ENCODE peak calls at places on chromosomes 16 and 17, in ten cellular contexts. M is endothelial cell of umbilical vein; H is RWPE1; E is thoracic aorta; K is AG09319; F is epithelial cell of esophagus; O is right atrium auricular region; U is CD8-positive, alpha-beta T cell; R is activated CD8-positive, alpha-beta T cell treated with anti-CD3 and anti-CD28 coated beads for 36 hours; Z is omental fat pad. Q is an unnamed sample.

GRCh38 chr17:74872313-74873035 is at the start of gene FDXR:
- DNase-seq in R (no peak), E (no peak), Z (no peak), H (peak), F (no peak), M (no peak), U (no peak), O (no peak), K (no peak), Q (no peak)

GRCh38 chr16:74601131-74601871 is 5.6 kb downstream of the GLG1 start:
- DNase-seq in O (no peak), K (no peak), F (peak), R (peak), U (peak), E (no peak), M (peak), Z (no peak), H (peak), Q (no peak)

GRCh38 chr16:85675528-85675927 is 13.2 kb downstream of the GINS2 start:
- DNase-seq in E (no peak), M (peak), Z (no peak), K (no peak), O (no peak), U (no peak), F (peak), H (no peak), R (no peak), Q (no peak)

GRCh38 chr17:73210002-73210678 is 17.3 kb downstream of the COG1 start:
- DNase-seq in U (no peak), M (no peak), Z (no peak), R (no peak), K (no peak), E (no peak), O (no peak), H (peak), F (peak), Q (no peak)

GRCh38 chr17:27989046-27989445 is 53.4 kb upstream of the NLK start:
- DNase-seq in F (peak), R (no peak), Z (no peak), E (no peak), K (no peak), O (no peak), H (peak), U (no peak), M (peak), Q (no peak)

GRCh38 chr16:30670072-30670824 is 12.0 kb downstream of the FBRS start:
- DNase-seq in R (no peak), M (no peak), U (no peak), K (no peak), Z (no peak), F (no peak), H (no peak), O (no peak), E (no peak), Q (no peak)

GRCh38 chr17:75864448-75864871 is 9.3 kb upstream of the WBP2 start:
- DNase-seq in K (peak), U (peak), F (peak), O (peak), Z (no peak), R (peak), H (no peak), E (no peak), M (no peak), Q (peak)

GRCh38 chr16:582218-582613 is 7.7 kb upstream of the RAB40C start:
- DNase-seq in R (no peak), F (no peak), K (no peak), U (no peak), O (no peak), E (no peak), H (no peak), M (no peak), Z (no peak), Q (no peak)

GRCh38 chr17:77356690-77357201 is 216.0 kb downstream of the SEC14L1 start:
- DNase-seq in H (no peak), O (peak), E (no peak), F (no peak), U (no peak), Z (no peak), K (no peak), R (no peak), M (no peak), Q (no peak)

GRCh38 chr17:7260601-7261376 is 1.5 kb downstream of the CLDN7 start:
- DNase-seq in O (no peak), Z (peak), E (no peak), H (peak), U (peak), F (peak), R (peak), M (no peak), K (no peak), Q (no peak)

GRCh38 chr17:46044286-46044928 is 45.4 kb downstream of the STH start:
- DNase-seq in U (peak), F (peak), R (peak), E (peak), M (peak), K (peak), Z (peak), O (peak), H (peak), Q (no peak)

GRCh38 chr16:72848045-72848410 is 199.9 kb downstream of the ZFHX3 start:
- DNase-seq in K (no peak), Z (no peak), M (no peak), F (no peak), E (no peak), H (no peak), U (no peak), O (no peak), R (no peak), Q (no peak)
- TF ChIP-seq CTCF in K (no peak), Z (no peak), M (no peak), F (no peak), E (no peak), H (no peak), U (no peak), O (no peak), R (no peak), Q (no peak)

DNA sequence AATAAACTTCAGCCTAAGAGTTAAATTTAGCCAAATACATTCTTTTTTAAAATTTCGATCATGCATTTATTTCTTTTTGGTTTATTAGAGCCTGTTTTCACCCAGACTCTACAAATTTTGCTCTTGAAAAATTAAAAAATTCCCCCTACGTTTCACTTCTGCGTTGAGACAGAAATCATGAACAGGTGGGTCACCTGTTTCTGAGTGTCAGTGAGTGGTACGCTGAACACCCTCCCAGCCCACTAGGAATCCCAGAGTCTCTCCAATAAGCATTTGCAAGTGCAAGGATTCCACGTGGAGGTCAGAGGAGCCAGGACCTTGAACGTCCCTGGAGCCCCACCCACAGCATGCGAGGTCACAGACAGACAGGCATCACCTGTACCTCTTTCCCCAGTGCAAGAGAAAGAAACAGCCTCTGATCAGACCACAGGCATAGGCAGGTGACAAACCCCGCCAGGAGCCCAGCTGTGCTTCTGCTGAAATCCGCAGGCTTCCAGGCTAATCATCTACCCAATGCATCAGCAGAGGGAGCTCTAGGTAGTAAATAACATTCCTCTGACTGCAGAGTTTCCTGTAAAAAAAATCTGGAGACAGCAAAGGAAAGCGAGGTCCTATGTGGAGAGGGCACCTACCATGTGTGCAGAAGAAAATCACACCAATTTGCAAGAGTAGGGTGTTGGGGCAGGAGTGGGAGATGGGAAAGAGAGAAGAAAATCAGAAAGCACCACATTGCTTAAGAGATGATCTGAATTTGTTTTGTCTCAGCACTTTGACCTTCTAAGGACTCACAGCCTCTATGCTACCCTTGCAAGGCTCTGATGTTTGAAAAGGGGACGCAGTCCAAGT is 5.9 kb upstream of the XYLT1 start:
- DNase-seq in E (no peak), K (peak), O (no peak), Z (no peak), H (peak), M (peak), R (peak), F (peak), U (peak), Q (no peak)
- TF ChIP-seq CTCF in E (peak), K (peak), O (peak), Z (no peak), H (peak), M (no peak), R (peak), F (peak), U (peak), Q (peak)

DNA sequence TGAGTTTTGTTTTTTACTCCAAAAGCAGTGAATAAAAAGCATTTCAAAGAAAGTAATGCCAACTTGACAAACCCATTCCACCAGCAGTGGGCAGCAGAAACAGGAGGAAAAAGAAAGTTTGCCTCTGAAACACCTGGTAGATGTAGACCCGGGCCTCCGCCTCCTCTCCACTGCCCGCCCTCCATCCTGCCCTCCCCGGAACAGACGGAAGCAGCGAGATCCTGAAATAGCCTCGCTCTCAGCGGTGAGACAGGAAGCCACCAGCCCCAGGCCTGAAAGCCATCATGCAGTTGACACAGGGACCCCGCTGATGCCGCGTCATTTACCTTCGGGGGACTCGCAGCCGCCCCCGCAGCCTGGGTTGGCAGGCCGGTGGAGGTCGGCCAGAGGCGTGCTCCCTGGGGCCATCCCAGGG is 67.8 kb downstream of the C16orf78 start:
- DNase-seq in E (no peak), H (no peak), K (no peak), R (peak), U (peak), Z (no peak), F (no peak), M (no peak), O (no peak), Q (no peak)
- TF ChIP-seq CTCF in E (peak), H (no peak), K (no peak), R (peak), U (peak), Z (no peak), F (no peak), M (no peak), O (no peak), Q (no peak)

GRCh38 chr16:57372372-57373116 is at the start of gene CX3CL1:
- DNase-seq in U (no peak), O (peak), M (peak), K (no peak), F (peak), Z (no peak), H (no peak), R (no peak), E (no peak), Q (no peak)
- TF ChIP-seq CTCF in U (no peak), O (no peak), M (no peak), K (peak), F (no peak), Z (no peak), H (no peak), R (no peak), E (peak), Q (no peak)

GRCh38 chr17:29158096-29158495 is 22.1 kb downstream of the MYO18A start:
- DNase-seq in R (no peak), H (no peak), Z (no peak), E (no peak), F (no peak), M (no peak), U (no peak), O (no peak), K (no peak), Q (no peak)
- TF ChIP-seq CTCF in R (no peak), H (no peak), Z (no peak), E (no peak), F (no peak), M (no peak), U (no peak), O (no peak), K (no peak), Q (no peak)

DNA sequence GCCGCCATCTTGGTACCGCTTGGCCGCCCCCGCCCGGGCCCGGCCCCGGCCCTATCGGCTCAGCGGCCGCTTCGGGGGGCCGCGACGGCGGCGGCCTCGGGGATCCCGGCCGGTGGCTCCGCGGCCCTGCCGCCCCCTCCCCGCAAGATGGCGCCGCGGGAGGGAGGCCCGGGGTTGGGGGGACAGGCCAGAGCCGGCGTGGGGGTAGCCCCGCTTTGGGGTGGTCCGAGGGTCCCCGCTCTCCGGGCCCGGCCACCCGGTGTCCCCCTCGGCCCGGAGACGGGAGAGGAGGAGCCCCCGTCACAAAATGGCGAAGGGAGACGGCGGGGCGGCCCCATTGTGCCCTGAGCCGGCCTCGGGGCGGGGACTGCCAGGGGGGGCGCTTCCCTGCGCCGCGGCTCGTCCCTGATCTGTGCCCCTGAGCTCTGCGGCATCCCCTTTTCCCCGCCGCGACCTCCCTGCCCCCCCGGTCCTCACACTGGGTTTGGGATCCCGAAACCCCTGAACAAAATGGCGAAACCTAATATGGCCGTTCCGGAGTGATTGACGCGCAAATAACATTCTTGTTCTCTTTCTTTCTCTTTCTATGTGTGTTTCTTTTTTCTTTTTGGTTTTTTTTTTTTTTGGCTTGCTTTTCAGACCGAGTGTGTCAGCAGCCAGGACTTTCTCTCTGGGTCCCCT is 978 bp downstream of the HAPSTR1 start:
- DNase-seq in K (no peak), H (peak), Z (no peak), R (peak), F (no peak), O (no peak), M (peak), U (peak), E (no peak), Q (no peak)
- TF ChIP-seq CTCF in K (no peak), H (no peak), Z (no peak), R (no peak), F (no peak), O (peak), M (no peak), U (no peak), E (no peak), Q (no peak)

GRCh38 chr17:55053855-55054254 is 85.3 kb downstream of the STXBP4 start:
- DNase-seq in O (no peak), M (peak), E (no peak), F (peak), R (no peak), K (no peak), H (peak), Z (no peak), U (no peak), Q (no peak)
- TF ChIP-seq CTCF in O (no peak), M (peak), E (peak), F (no peak), R (no peak), K (peak), H (peak), Z (no peak), U (no peak), Q (peak)

DNA sequence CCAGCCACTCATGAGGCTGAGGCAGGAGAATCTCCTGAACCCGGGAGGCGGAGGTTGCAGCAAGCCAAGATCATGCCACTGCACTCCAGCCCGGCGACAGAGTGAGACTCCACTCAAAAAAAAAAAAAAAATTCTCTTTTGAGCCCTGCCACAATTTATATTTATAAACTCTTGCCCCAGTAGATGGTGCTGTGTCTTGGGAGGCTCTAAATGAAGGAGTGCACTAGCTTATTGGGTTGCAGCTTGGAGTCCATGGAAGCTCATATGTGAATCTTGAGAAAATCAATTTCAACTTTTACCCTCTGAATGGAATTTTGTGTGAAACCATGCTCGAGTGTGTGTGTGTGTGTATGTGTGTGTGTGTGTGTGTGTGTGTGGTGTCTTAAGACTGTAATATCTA is 420.1 kb downstream of the HS3ST4 start:
- DNase-seq in R (no peak), K (no peak), M (no peak), U (no peak), O (no peak), E (no peak), Z (no peak), H (no peak), F (no peak), Q (no peak)
- TF ChIP-seq CTCF in R (no peak), K (no peak), M (no peak), U (no peak), O (no peak), E (no peak), Z (no peak), H (no peak), F (no peak), Q (no peak)